ENCODE peak calls at places on chromosomes 7 and 10, in five cellular contexts. W is AG04450, F is adrenal gland, L is prostate gland, N is WTC11. R is an unnamed sample.

GRCh38 chr10:5691786-5692185 is 7.1 kb downstream of the TASOR2 start:
- DNase-seq in W (no peak), F (no peak), L (no peak), N (no peak), R (no peak)

GRCh38 chr7:36784991-36785940 is 61.0 kb upstream of the AOAH start:
- DNase-seq in W (no peak), F (peak), L (peak), N (no peak), R (no peak)

GRCh38 chr7:86846494-86847190 is 202.9 kb downstream of the GRM3 start:
- DNase-seq in W (no peak), F (no peak), L (no peak), N (no peak), R (no peak)

GRCh38 chr7:31172071-31172470 is 120.0 kb downstream of the ADCYAP1R1 start:
- DNase-seq in W (no peak), F (no peak), L (no peak), N (no peak), R (no peak)

GRCh38 chr10:28201666-28202400 is 101.0 kb downstream of the MPP7 start:
- DNase-seq in W (no peak), F (no peak), L (no peak), N (no peak), R (no peak)

GRCh38 chr10:88707429-88708110 is 1.5 kb downstream of the LIPK start:
- DNase-seq in W (peak), F (no peak), L (no peak), N (no peak), R (no peak)

GRCh38 chr10:6734286-6734685 is 154.2 kb upstream of the PRKCQ start:
- DNase-seq in W (no peak), F (no peak), L (no peak), N (no peak), R (no peak)

GRCh38 chr10:97179731-97180366 is 5.9 kb downstream of the SLIT1 start:
- DNase-seq in W (no peak), F (no peak), L (no peak), N (peak), R (peak)

GRCh38 chr7:122046402-122046801 is 97.6 kb downstream of the AASS start:
- DNase-seq in W (no peak), F (no peak), L (no peak), N (no peak), R (no peak)

GRCh38 chr10:62636825-62637248 is 167.7 kb upstream of the ADO start:
- DNase-seq in W (no peak), F (no peak), L (no peak), N (no peak), R (no peak)

GRCh38 chr10:1199897-1200721 is 143.9 kb downstream of the WDR37 start:
- DNase-seq in W (no peak), F (no peak), L (no peak), N (peak), R (peak)

GRCh38 chr7:110309941-110310340 is 781.0 kb upstream of the LRRN3 start:
- DNase-seq in W (peak), F (no peak), L (no peak), N (no peak), R (no peak)

DNA sequence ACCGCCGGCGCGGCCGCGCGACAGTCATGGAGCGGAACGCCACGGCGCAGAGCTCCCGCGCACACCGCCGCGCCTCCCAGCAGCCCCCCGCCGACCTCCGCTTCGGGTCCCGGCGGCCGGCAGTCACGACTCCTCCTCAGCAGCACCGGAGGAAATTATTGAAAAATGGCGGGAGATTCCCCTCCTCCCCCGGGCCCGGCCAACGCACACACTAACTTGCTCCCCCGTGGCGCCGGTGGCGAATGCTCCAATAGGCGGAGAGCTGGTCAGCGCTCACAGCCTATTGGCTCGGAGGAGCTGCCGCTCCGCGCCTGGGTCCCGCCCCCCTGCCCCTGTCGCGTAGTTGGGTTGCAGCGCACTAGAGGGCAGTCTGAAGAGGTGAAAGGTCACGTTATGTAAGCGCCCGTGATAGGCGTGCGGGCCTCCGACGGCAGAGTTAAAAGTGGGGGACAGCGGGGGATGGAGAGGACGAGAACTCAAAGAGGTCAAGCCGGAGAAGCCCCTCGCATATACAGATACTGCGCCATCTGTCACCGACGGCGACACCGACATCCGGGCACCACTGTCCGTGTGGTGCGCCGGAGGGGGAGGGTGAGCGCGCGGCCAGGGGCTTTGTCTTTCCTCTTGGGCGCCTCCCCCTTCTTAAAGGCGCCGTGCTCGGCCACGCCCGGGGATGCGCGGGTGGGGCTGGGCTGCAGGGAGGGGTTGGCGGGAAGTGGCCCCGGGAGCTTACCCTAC is at the start of gene BAZ1B:
- DNase-seq in W (peak), F (peak), L (peak), N (peak), R (peak)
- TF ChIP-seq CTCF in W (peak), F (no peak), L (no peak), N (no peak), R (peak)

GRCh38 chr7:146291900-146292299 is 175.3 kb downstream of the CNTNAP2 start:
- DNase-seq in W (no peak), F (no peak), L (no peak), N (no peak), R (no peak)
- TF ChIP-seq CTCF in W (no peak), F (no peak), L (no peak), N (no peak), R (no peak)

GRCh38 chr7:33719059-33719581 is 186.2 kb upstream of the BMPER start:
- DNase-seq in W (no peak), F (no peak), L (no peak), N (no peak), R (no peak)
- TF ChIP-seq CTCF in W (no peak), F (no peak), L (no peak), N (no peak), R (no peak)

GRCh38 chr10:110311357-110311949 is 6.7 kb upstream of the SMNDC1 start:
- DNase-seq in W (peak), F (peak), L (no peak), N (peak), R (peak)

GRCh38 chr10:110317866-110318850 is 13.4 kb upstream of the SMNDC1 start:
- DNase-seq in W (no peak), F (no peak), L (no peak), N (no peak), R (no peak)

GRCh38 chr10:110312206-110312605 is 7.5 kb upstream of the SMNDC1 start:
- DNase-seq in W (no peak), F (no peak), L (no peak), N (no peak), R (no peak)

GRCh38 chr10:110310741-110311140 is 6.0 kb upstream of the SMNDC1 start:
- DNase-seq in W (no peak), F (no peak), L (no peak), N (no peak), R (no peak)

GRCh38 chr10:110313674-110314073 is 9.0 kb upstream of the SMNDC1 start:
- DNase-seq in W (no peak), F (no peak), L (no peak), N (no peak), R (no peak)
- TF ChIP-seq CTCF in W (no peak), F (no peak), L (no peak), N (no peak), R (no peak)

GRCh38 chr7:51426163-51426562 is 109.6 kb upstream of the COBL start:
- DNase-seq in W (no peak), F (no peak), L (no peak), N (no peak), R (no peak)

GRCh38 chr7:51430480-51431086 is 114.0 kb upstream of the COBL start:
- DNase-seq in W (no peak), F (peak), L (peak), N (peak), R (peak)

DNA sequence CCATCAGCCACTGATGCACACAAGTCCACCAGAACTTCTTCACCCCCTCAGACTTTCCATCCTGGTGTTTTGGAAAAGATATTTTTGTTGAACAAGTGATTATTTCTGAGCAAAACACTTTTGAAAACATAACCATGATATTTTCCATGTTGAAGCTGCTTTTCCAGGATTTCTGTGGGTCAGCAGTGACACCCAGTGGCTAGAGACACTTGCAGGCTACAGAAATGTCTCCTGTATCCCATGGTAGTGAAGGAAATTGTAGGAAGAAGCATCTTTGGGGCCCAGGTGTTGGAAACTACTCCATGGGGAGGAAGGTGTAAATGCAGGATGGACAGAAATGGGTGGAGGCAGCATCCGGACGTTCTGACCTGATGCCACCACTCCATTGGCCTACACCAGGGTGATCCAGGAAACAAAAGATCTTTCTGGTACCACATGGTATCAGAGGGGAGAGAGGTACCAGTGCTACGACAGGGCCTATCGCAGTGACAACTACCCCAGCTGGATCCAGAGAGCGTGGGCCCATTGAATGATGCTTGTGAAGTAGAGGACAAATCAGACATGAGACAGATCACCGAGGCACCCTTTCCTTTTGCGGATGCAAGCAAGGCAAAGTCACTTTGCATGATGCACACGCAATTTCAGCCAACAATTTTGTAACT is 111.7 kb upstream of the COBL start:
- DNase-seq in W (no peak), F (no peak), L (no peak), N (peak), R (no peak)
- TF ChIP-seq CTCF in W (no peak), F (no peak), L (peak), N (no peak), R (peak)

GRCh38 chr10:12720217-12720981 is 281.1 kb downstream of the CCDC3 start:
- DNase-seq in W (peak), F (peak), L (peak), N (no peak), R (no peak)

GRCh38 chr10:12719365-12719764 is 282.1 kb downstream of the CCDC3 start:
- DNase-seq in W (no peak), F (peak), L (no peak), N (no peak), R (no peak)

GRCh38 chr10:12716042-12716441 is 285.5 kb downstream of the CCDC3 start:
- DNase-seq in W (no peak), F (no peak), L (no peak), N (no peak), R (no peak)

GRCh38 chr10:12721334-12721733 is 280.2 kb downstream of the CCDC3 start:
- DNase-seq in W (no peak), F (no peak), L (no peak), N (no peak), R (no peak)

GRCh38 chr10:12717981-12718707 is 283.4 kb downstream of the CCDC3 start:
- DNase-seq in W (no peak), F (no peak), L (no peak), N (no peak), R (no peak)
- TF ChIP-seq CTCF in W (no peak), F (no peak), L (no peak), N (no peak), R (peak)

GRCh38 chr7:83271212-83272099 is 108.8 kb upstream of the PCLO start:
- DNase-seq in W (peak), F (peak), L (no peak), N (peak), R (no peak)
- TF ChIP-seq CTCF in W (peak), F (no peak), L (peak), N (peak), R (peak)

GRCh38 chr10:17914169-17915045 is 37.3 kb upstream of the SLC39A12 start:
- DNase-seq in W (no peak), F (no peak), L (no peak), N (no peak), R (no peak)

GRCh38 chr10:17913604-17914003 is 38.1 kb upstream of the SLC39A12 start:
- DNase-seq in W (no peak), F (no peak), L (no peak), N (no peak), R (no peak)

GRCh38 chr10:17906002-17906401 is 45.7 kb upstream of the SLC39A12 start:
- DNase-seq in W (no peak), F (no peak), L (no peak), N (no peak), R (no peak)

GRCh38 chr10:17912764-17913163 is 39.0 kb upstream of the SLC39A12 start:
- DNase-seq in W (no peak), F (no peak), L (no peak), N (no peak), R (no peak)

DNA sequence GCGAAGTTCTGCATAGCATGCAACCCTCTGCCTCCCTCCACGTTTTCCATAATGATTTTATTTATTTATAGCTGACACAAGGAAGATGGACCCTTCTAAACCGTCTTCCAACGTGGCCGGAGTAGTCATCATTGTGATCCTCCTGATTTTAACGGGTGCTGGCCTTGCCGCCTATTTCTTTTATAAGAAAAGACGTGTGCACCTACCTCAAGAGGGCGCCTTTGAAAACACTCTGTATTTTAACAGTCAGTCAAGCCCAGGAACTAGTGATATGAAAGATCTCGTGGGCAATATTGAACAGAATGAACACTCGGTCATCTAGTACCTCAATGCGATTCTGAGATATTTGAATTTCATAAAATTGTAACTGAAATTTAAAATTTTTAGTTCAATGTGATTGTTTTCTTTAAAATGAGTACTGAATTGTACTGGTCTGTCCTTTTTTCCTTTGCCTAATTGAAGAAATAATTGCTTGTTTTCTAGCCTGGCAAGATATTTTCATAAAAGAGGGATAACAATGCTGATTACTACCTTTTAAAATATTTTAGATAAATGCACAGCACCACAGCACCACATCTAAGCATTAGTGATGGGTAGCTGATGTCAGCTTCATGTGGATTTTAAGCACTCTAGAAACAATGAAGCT is 41.5 kb upstream of the SLC39A12 start:
- DNase-seq in W (peak), F (peak), L (peak), N (peak), R (no peak)
- TF ChIP-seq CTCF in W (peak), F (peak), L (peak), N (peak), R (peak)

R was measured in progenitor cell of endocrine pancreas.